ENCODE peak calls at places on chromosomes 2 and 18, in five cellular contexts. H, E, B, Z and F are unnamed samples.

GRCh38 chr2:129775941-129776653 is 203.4 kb upstream of the RAB6C start:
- DNase-seq in E (no peak), Z (no peak), B (no peak), H (no peak), F (no peak)

GRCh38 chr2:207892676-207893402 is 123.1 kb upstream of the FZD5 start:
- DNase-seq in E (no peak), H (no peak), B (no peak), Z (no peak), F (no peak)

GRCh38 chr2:42764096-42764495 is at the start of gene OXER1:
- DNase-seq in E (no peak), B (no peak), H (no peak), Z (no peak), F (no peak)

GRCh38 chr2:8540552-8541055 is 141.3 kb upstream of the ID2 start:
- DNase-seq in H (no peak), B (no peak), Z (no peak), E (peak; percentile 44), F (no peak)

GRCh38 chr2:173205375-173205774 is 129.7 kb downstream of the MAP3K20 start:
- DNase-seq in H (peak; percentile 78), B (peak; percentile 89), Z (no peak), E (peak; percentile 84), F (no peak)

GRCh38 chr2:12587729-12588522 is 128.8 kb upstream of the TRIB2 start:
- DNase-seq in E (no peak), Z (no peak), B (no peak), H (no peak), F (peak; percentile 44)

GRCh38 chr18:73551211-73551610 is 596.4 kb downstream of the FBXO15 start:
- DNase-seq in B (no peak), E (no peak), Z (no peak), H (no peak), F (no peak)

GRCh38 chr18:46754661-46755292 is 2.1 kb downstream of the ST8SIA5 start:
- DNase-seq in E (no peak), Z (no peak), B (no peak), H (no peak), F (no peak)

GRCh38 chr2:128156812-128157211 is 65.8 kb downstream of the UGGT1 start:
- DNase-seq in E (no peak), Z (no peak), B (no peak), H (no peak), F (no peak)

GRCh38 chr2:75602724-75603342 is 42.1 kb upstream of the EVA1A start:
- DNase-seq in E (no peak), H (no peak), B (no peak), Z (no peak), F (no peak)

GRCh38 chr2:174836345-174836999 is 72.2 kb upstream of the CHRNA1 start:
- DNase-seq in B (no peak), E (no peak), Z (peak; percentile 11), H (no peak), F (peak; percentile 42)

GRCh38 chr2:199973703-199974102 is 18.3 kb downstream of the MAIP1 start:
- DNase-seq in B (no peak), H (no peak), Z (peak; percentile 15), E (no peak), F (no peak)

GRCh38 chr2:224952942-224953657 is 89.2 kb downstream of the DOCK10 start:
- DNase-seq in E (no peak), Z (no peak), B (no peak), H (no peak), F (no peak)

GRCh38 chr2:1848599-1848995 is 104.3 kb upstream of the PXDN start:
- DNase-seq in B (no peak), E (no peak), H (no peak), Z (no peak), F (no peak)

GRCh38 chr18:64115906-64116305 is 33.0 kb downstream of the LINC00305 start:
- DNase-seq in H (no peak), E (no peak), B (no peak), Z (no peak), F (no peak)

GRCh38 chr2:199302851-199303250 is 154.9 kb downstream of the SATB2 start:
- DNase-seq in B (no peak), Z (no peak), H (no peak), E (no peak), F (no peak)

GRCh38 chr18:44680271-44681038 is at the start of gene SETBP1:
- DNase-seq in H (peak; percentile 73), Z (peak; percentile 19), E (peak; percentile 83), B (peak; percentile 69), F (no peak)

GRCh38 chr2:120253021-120253882 is 600 bp downstream of the RALB start:
- DNase-seq in Z (peak; percentile 64), E (peak; percentile 92), B (peak; percentile 72), H (peak; percentile 88), F (peak; percentile 76)

GRCh38 chr2:160241251-160242137 is 41.4 kb upstream of the ITGB6 start:
- DNase-seq in B (peak; percentile 17), H (no peak), Z (peak; percentile 72), E (no peak), F (peak; percentile 54)

GRCh38 chr2:238925816-238926215 is 77.9 kb downstream of the TWIST2 start:
- DNase-seq in B (no peak), E (peak; percentile 35), Z (no peak), H (no peak), F (no peak)

GRCh38 chr2:636649-637405 is 40.4 kb downstream of the TMEM18 start:
- DNase-seq in B (peak; percentile 80), H (peak; percentile 66), Z (peak; percentile 48), E (peak; percentile 88), F (peak; percentile 45)

GRCh38 chr2:54606393-54606973 is 117.0 kb upstream of the EML6 start:
- DNase-seq in Z (no peak), B (no peak), H (peak; percentile 61), E (no peak), F (no peak)

GRCh38 chr2:39602616-39603015 is 63.1 kb upstream of the TMEM178A start:
- DNase-seq in E (no peak), H (no peak), B (no peak), Z (no peak), F (no peak)

GRCh38 chr2:1717129-1717528 is 27.2 kb downstream of the PXDN start:
- DNase-seq in B (no peak), E (no peak), Z (no peak), H (peak; percentile 64), F (no peak)

GRCh38 chr2:204260162-204260877 is 285.0 kb upstream of the PARD3B start:
- DNase-seq in Z (peak; percentile 63), H (peak; percentile 70), B (peak; percentile 94), E (peak; percentile 73), F (peak; percentile 23)

GRCh38 chr2:9578475-9579235 is 23.0 kb upstream of the ADAM17 start:
- DNase-seq in Z (no peak), B (peak; percentile 30), H (no peak), E (no peak), F (no peak)

GRCh38 chr2:62030902-62031301 is 125.4 kb downstream of the COMMD1 start:
- DNase-seq in Z (no peak), E (no peak), B (no peak), H (no peak), F (no peak)

GRCh38 chr2:239579524-239580198 is 178.8 kb upstream of the HDAC4 start:
- DNase-seq in E (no peak), Z (no peak), H (no peak), B (no peak), F (no peak)

GRCh38 chr18:8794133-8794986 is 89.0 kb downstream of the MTCL1 start:
- DNase-seq in E (no peak), B (no peak), Z (no peak), H (no peak), F (no peak)

GRCh38 chr2:25992556-25992955 is 10.3 kb upstream of the KIF3C start:
- DNase-seq in E (no peak), H (no peak), B (no peak), Z (no peak), F (no peak)

GRCh38 chr18:72922895-72923294 is 55.1 kb upstream of the NETO1 start:
- DNase-seq in H (no peak), Z (no peak), B (no peak), E (no peak), F (no peak)

GRCh38 chr2:101753207-101753616 is 55.7 kb downstream of the MAP4K4 start:
- DNase-seq in B (no peak), Z (no peak), E (no peak), H (no peak), F (no peak)

GRCh38 chr2:230947908-230948365 is 22.9 kb upstream of the GPR55 start:
- DNase-seq in Z (no peak), B (no peak), E (no peak), H (no peak), F (no peak)
- TF ChIP-seq POLR2A in Z (no peak), B (no peak), E (no peak), H (no peak), F (no peak)

GRCh38 chr18:62420513-62421209 is 95.6 kb downstream of the TNFRSF11A start:
- DNase-seq in B (no peak), Z (peak; percentile 69), H (peak; percentile 27), E (no peak), F (no peak)
- TF ChIP-seq POLR2A in B (no peak), Z (no peak), H (no peak), E (no peak), F (no peak)

DNA sequence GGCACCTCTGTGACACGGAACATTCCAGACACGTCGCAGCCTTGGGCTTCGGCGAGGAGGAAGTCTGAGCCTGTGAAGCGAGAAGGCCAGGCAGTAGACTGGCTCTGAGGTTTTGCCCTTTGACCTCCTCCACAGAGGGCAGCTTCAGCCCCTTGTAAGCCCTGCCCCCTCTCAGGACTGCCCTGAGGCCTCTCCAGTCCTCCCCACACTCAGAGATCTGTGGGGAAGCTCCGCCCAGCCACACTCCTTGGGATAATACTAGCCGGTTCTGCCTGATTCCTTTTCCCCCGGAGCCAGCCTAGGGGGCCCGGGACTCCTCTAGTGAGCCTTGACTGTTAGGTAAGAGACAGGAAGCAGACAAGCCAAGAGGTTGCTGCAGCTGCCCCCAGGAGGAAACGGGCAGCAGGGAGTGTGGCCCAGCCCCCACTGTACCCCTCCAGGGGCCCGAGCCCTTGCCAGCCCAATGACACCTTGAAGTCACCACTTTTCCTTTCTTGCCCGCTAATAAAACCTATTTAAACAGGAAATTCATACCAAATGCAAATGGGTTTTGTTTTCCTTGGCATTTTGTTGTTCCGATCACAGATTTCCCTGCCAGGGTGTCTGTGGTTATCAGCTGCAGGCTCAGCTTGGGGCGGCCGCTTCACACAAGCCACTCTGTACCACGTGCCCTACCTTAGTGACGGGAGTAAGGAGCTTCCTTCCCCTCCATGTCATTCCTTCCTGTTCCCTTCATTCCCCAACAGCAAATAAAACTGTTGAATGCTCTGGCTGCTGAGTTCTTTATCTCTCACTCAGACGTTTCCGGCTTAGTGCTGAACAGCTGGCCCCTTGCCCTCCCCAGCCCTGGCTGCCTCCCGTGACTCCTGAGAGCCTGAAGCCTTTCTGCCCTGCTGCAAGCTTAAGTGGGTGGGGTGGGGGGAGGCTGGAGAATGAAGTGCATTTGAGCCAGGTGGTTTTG is 124.7 kb downstream of the CABLES1 start:
- DNase-seq in Z (no peak), E (peak; percentile 89), B (peak; percentile 60), H (peak; percentile 81), F (peak; percentile 38)
- TF ChIP-seq POLR2A in Z (no peak), E (no peak), B (no peak), H (no peak), F (no peak)

DNA sequence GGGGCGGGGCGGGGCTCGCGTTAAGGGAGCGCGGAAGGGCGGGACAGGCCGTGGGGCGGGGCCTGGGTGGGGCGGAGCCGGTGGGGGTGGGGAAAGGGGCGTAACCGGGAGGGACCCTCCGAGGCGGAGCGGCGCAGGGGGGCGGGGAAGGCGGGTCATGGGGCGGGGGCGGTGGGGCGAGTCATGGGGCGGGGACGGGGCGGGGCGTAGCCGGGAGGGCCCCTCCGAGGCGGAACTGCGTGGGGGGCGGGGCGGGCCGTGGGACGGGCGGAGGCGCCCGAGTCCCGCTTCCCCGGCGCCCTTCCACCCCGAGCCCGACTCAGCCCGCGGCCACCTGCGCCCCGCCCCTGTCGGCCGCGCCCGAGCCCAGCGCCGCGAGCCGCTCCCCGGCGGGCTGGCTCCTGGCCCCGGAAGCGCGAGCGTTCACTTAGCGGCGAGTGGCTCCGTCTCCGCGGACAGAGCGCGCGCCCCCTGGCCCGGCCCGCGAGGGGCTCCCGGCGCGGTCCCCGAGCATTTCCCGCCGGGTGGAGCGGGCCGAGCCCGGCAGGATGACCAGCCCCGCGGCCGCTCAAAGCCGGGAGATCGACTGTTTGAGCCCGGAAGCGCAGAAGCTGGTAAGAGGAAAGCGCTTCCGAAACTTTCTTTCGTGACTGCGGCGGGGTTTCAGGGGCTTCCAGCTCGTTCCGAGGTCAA is 64.7 kb downstream of the LRRFIP1 start:
- DNase-seq in E (peak; percentile 98), Z (peak; percentile 68), H (peak; percentile 97), B (peak; percentile 91), F (peak; percentile 77)
- TF ChIP-seq POLR2A in E (peak; percentile 30), Z (peak; percentile 41), H (no peak), B (peak; percentile 72), F (peak; percentile 63)